ENCODE peak calls at places on chromosome 16, in four cellular contexts. One of them, this sample, is unnamed.

GRCh38 chr16:55661842-55662479 is 6.2 kb downstream of the SLC6A2 start:
- DNase-seq in HepG2: no peak
- DNase-seq in WTC11: no peak
- DNase-seq in GM12878: no peak
- DNase-seq in this sample: no peak

GRCh38 chr16:13767215-13767614 is 152.7 kb upstream of the ERCC4 start:
- DNase-seq in WTC11: no peak
- DNase-seq in GM12878: no peak
- DNase-seq in HepG2: no peak
- DNase-seq in this sample: no peak

GRCh38 chr16:8962393-8963009 is 1.2 kb downstream of the USP7 start:
- DNase-seq in WTC11: no peak
- DNase-seq in HepG2: no peak
- DNase-seq in GM12878: no peak
- DNase-seq in this sample: peak; percentile 47

GRCh38 chr16:57066625-57067024 is 25.8 kb upstream of the CPNE2 start:
- DNase-seq in WTC11: no peak
- DNase-seq in GM12878: no peak
- DNase-seq in HepG2: no peak
- DNase-seq in this sample: no peak

GRCh38 chr16:10497132-10498088 is 83.0 kb downstream of the EMP2 start:
- DNase-seq in WTC11: no peak
- DNase-seq in GM12878: no peak
- DNase-seq in HepG2: no peak
- DNase-seq in this sample: peak; percentile 95

GRCh38 chr16:55248058-55248457 is 75.9 kb upstream of the IRX6 start:
- DNase-seq in WTC11: no peak
- DNase-seq in GM12878: no peak
- DNase-seq in HepG2: no peak
- DNase-seq in this sample: no peak

GRCh38 chr16:29900888-29901606 is 759 bp downstream of the ASPHD1 start:
- DNase-seq in HepG2: no peak
- DNase-seq in WTC11: no peak
- DNase-seq in GM12878: no peak
- DNase-seq in this sample: no peak

GRCh38 chr16:30075503-30076275 is at the start of gene PPP4C:
- DNase-seq in WTC11: peak; percentile 90
- DNase-seq in HepG2: peak; percentile 88
- DNase-seq in GM12878: no peak
- DNase-seq in this sample: peak; percentile 93

GRCh38 chr16:87318158-87318644 is 1.0 kb upstream of the C16orf95 start:
- DNase-seq in WTC11: no peak
- DNase-seq in GM12878: no peak
- DNase-seq in HepG2: peak; percentile 57
- DNase-seq in this sample: no peak

GRCh38 chr16:57519796-57520360 is 16.5 kb downstream of the CCDC102A start:
- DNase-seq in GM12878: no peak
- DNase-seq in WTC11: peak; percentile 88
- DNase-seq in HepG2: peak; percentile 73
- DNase-seq in this sample: peak; percentile 85

GRCh38 chr16:1003551-1004347 is 22.2 kb downstream of the SOX8 start:
- DNase-seq in WTC11: no peak
- DNase-seq in HepG2: no peak
- DNase-seq in GM12878: no peak
- DNase-seq in this sample: no peak

GRCh38 chr16:55568151-55568693 is 1.7 kb downstream of the CAPNS2 start:
- DNase-seq in GM12878: no peak
- DNase-seq in WTC11: no peak
- DNase-seq in HepG2: no peak
- DNase-seq in this sample: no peak

GRCh38 chr16:81488687-81489411 is 44.2 kb downstream of the CMIP start:
- DNase-seq in GM12878: no peak
- DNase-seq in HepG2: no peak
- DNase-seq in WTC11: no peak
- DNase-seq in this sample: no peak

GRCh38 chr16:20385844-20386832 is 18.4 kb downstream of the PDILT start:
- DNase-seq in GM12878: no peak
- DNase-seq in HepG2: peak; percentile 67
- DNase-seq in WTC11: peak; percentile 87
- DNase-seq in this sample: peak; percentile 76

GRCh38 chr16:30958164-30959083 is 870 bp downstream of the SETD1A start:
- DNase-seq in WTC11: peak; percentile 70
- DNase-seq in HepG2: peak; percentile 71
- DNase-seq in GM12878: no peak
- DNase-seq in this sample: peak; percentile 95

DNA sequence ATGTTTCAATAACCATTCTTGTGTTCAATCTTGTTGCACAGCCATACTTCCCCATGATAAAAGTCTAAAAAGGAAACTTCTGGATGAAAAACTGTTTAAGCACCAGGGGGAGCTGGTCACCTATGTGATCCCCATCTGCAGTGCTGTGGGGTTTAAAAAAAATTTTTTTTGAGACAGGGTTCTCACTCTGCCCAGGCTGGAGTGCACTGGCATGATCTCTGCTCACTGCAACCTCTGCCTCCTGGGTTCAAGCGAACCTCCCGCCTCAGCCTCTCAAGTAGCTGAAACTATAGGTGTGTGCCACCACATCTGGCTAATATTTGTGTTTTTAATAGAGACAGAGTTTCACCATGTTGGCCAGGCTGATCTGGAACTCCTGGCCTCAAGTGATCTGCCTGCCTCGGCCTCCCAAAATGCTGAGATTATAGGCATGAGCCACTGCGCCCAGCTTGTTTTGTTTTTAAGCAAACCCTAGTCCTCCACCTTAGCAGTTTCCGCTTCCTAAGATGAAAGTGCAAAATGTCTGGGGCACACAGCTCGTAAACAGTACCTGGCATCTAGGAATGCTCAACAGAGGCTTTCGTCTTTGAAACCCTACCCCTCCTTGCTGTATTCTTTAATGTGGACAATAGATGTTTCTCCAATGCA is 25.4 kb downstream of the DNAJA2 start:
- DNase-seq in HepG2: peak; percentile 71
- DNase-seq in WTC11: peak; percentile 24
- DNase-seq in GM12878: peak; percentile 32
- DNase-seq in this sample: peak; percentile 64
- TF ChIP-seq NR2C2 in HepG2: peak; percentile 2
- TF ChIP-seq NR2C2 in WTC11: no peak
- TF ChIP-seq NR2C2 in GM12878: no peak
- TF ChIP-seq NR2C2 in this sample: no peak

GRCh38 chr16:51151951-51152663 is 1.0 kb upstream of the SALL1 start:
- DNase-seq in WTC11: peak; percentile 88
- DNase-seq in GM12878: no peak
- DNase-seq in HepG2: peak; percentile 79
- DNase-seq in this sample: no peak
- TF ChIP-seq NR2C2 in WTC11: no peak
- TF ChIP-seq NR2C2 in GM12878: no peak
- TF ChIP-seq NR2C2 in HepG2: no peak
- TF ChIP-seq NR2C2 in this sample: no peak

GRCh38 chr16:88856122-88856827 is 472 bp downstream of the GALNS start:
- DNase-seq in WTC11: peak; percentile 55
- DNase-seq in GM12878: no peak
- DNase-seq in HepG2: no peak
- DNase-seq in this sample: peak; percentile 40
- TF ChIP-seq NR2C2 in WTC11: no peak
- TF ChIP-seq NR2C2 in GM12878: no peak
- TF ChIP-seq NR2C2 in HepG2: no peak
- TF ChIP-seq NR2C2 in this sample: no peak

DNA sequence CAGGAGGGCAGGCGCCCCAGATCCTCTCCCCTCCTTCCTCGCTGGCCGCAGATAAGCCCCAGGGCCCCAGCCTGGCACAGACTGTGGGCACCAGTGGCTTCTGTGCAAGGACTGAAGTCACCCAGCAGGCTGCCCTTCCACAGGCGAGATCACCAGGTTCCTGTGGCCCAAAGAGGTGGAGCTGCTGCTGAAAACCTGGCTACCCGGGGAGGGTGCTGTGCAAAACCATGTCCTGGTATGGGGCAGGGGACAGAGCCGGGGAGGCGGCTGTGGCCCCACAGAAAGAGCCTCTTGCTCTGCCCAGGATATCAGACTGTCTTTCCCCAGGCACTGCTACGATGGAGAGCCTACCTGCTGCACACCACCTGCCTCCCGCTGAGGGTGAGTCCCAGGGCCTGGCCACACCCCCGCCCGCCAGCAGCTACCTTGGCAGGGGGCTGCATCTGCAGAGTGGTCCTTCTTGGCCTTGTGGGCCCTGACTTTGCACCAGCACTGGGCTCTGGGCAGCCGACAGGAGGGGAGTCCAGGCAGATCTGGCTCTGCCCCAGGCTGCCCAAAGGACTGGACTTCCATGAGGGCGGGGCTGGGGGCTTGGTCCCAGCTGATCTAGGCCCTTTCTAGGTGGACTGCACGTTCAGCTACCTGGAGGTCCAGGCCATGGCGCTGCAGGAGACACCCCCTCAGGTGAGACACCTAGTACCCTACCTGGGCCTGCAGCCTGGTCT is 615 bp downstream of the CARMIL2 start:
- DNase-seq in GM12878: no peak
- DNase-seq in WTC11: peak; percentile 18
- DNase-seq in HepG2: no peak
- DNase-seq in this sample: no peak
- TF ChIP-seq NR2C2 in GM12878: no peak
- TF ChIP-seq NR2C2 in WTC11: no peak
- TF ChIP-seq NR2C2 in HepG2: no peak
- TF ChIP-seq NR2C2 in this sample: no peak

DNA sequence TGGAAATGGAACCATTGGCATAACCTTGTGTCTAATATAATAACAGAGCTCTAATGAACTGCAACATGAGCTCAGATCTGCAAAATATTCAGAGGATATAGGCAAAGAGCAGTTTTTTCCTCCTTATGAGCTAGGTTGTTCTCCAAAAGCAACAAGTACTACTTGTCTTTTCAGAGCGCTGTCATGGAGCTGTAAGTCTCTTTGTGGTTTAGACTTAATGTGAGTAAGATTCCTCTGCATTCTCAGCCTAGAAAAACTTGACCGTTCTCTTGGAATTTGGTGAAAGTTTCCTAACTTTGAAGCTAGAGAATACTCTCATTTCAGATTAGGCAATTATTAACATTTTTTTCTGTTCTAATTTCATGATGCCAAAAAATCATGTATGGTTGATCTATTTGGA is 85.2 kb downstream of the FTO start:
- DNase-seq in GM12878: no peak
- DNase-seq in HepG2: no peak
- DNase-seq in WTC11: no peak
- DNase-seq in this sample: no peak
- TF ChIP-seq NR2C2 in GM12878: no peak
- TF ChIP-seq NR2C2 in HepG2: no peak
- TF ChIP-seq NR2C2 in WTC11: no peak
- TF ChIP-seq NR2C2 in this sample: no peak

GRCh38 chr16:24645739-24646645 is 83.5 kb upstream of the TNRC6A start:
- DNase-seq in WTC11: no peak
- DNase-seq in HepG2: peak; percentile 57
- DNase-seq in GM12878: no peak
- DNase-seq in this sample: no peak
- TF ChIP-seq NR2C2 in WTC11: no peak
- TF ChIP-seq NR2C2 in HepG2: no peak
- TF ChIP-seq NR2C2 in GM12878: no peak
- TF ChIP-seq NR2C2 in this sample: no peak

DNA sequence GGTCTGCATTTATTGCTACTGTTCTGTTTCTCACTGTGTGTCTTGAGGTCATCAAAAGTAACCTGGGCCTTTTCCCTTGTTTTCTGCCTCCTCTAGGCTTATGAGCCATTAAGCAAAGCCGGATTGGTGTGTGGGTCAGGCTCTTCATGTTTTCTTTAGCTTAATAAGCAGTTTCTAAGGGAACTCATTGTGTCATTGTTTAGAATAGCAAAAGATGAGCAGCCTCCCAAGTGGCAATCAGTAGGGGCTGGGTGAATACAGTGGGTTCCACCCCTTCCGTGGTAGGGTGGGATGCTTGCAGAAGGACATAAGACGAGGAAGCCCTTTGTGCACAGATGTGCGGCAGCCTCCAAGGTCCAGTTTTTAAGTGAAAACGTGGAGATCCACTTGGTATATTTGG is 34.5 kb downstream of the ABCC1 start:
- DNase-seq in WTC11: no peak
- DNase-seq in GM12878: no peak
- DNase-seq in HepG2: no peak
- DNase-seq in this sample: no peak
- TF ChIP-seq NR2C2 in WTC11: no peak
- TF ChIP-seq NR2C2 in GM12878: no peak
- TF ChIP-seq NR2C2 in HepG2: no peak
- TF ChIP-seq NR2C2 in this sample: no peak

GRCh38 chr16:4659363-4660353 is 33.7 kb upstream of the NUDT16L1 start:
- DNase-seq in HepG2: no peak
- DNase-seq in WTC11: no peak
- DNase-seq in GM12878: no peak
- DNase-seq in this sample: no peak
- TF ChIP-seq NR2C2 in HepG2: no peak
- TF ChIP-seq NR2C2 in WTC11: no peak
- TF ChIP-seq NR2C2 in GM12878: no peak
- TF ChIP-seq NR2C2 in this sample: no peak

This sample was measured in K562.